ENCODE peak calls at places on chromosomes 6 and 20, in six cellular contexts. One of them, this sample, is unnamed.

GRCh38 chr6:11111769-11112437 is 378 bp upstream of the ERVFRD-1 start:
- DNase-seq in GM12891: no peak
- DNase-seq in H1: no peak
- DNase-seq in K562: peak; percentile 41
- DNase-seq in HepG2: no peak
- DNase-seq in GM12878: no peak
- DNase-seq in this sample: no peak

GRCh38 chr20:12030470-12030869 is 112.8 kb downstream of the BTBD3 start:
- DNase-seq in GM12878: no peak
- DNase-seq in H1: no peak
- DNase-seq in HepG2: no peak
- DNase-seq in K562: no peak
- DNase-seq in GM12891: no peak
- DNase-seq in this sample: no peak

GRCh38 chr6:24340998-24341934 is 16.6 kb downstream of the DCDC2 start:
- DNase-seq in K562: no peak
- DNase-seq in GM12878: no peak
- DNase-seq in GM12891: no peak
- DNase-seq in H1: no peak
- DNase-seq in HepG2: peak; percentile 100
- DNase-seq in this sample: no peak

GRCh38 chr6:80622641-80623040 is 516.2 kb downstream of the BCKDHB start:
- DNase-seq in H1: no peak
- DNase-seq in GM12878: no peak
- DNase-seq in GM12891: no peak
- DNase-seq in HepG2: no peak
- DNase-seq in K562: no peak
- DNase-seq in this sample: no peak

GRCh38 chr20:38245753-38246152 is 14.8 kb downstream of the KIAA1755 start:
- DNase-seq in HepG2: no peak
- DNase-seq in H1: no peak
- DNase-seq in K562: no peak
- DNase-seq in GM12891: no peak
- DNase-seq in GM12878: no peak
- DNase-seq in this sample: no peak

GRCh38 chr6:161228911-161229591 is 44.8 kb downstream of the AGPAT4 start:
- DNase-seq in GM12891: no peak
- DNase-seq in H1: no peak
- DNase-seq in HepG2: no peak
- DNase-seq in GM12878: no peak
- DNase-seq in K562: no peak
- DNase-seq in this sample: no peak

GRCh38 chr6:150275489-150275888 is 93.3 kb upstream of the IYD start:
- DNase-seq in H1: no peak
- DNase-seq in HepG2: no peak
- DNase-seq in K562: no peak
- DNase-seq in GM12878: no peak
- DNase-seq in GM12891: no peak
- DNase-seq in this sample: no peak

GRCh38 chr6:109743739-109744138 is 52.6 kb downstream of the FIG4 start:
- DNase-seq in HepG2: no peak
- DNase-seq in H1: no peak
- DNase-seq in K562: no peak
- DNase-seq in GM12891: no peak
- DNase-seq in GM12878: no peak
- DNase-seq in this sample: no peak

GRCh38 chr20:18314786-18315406 is 26.6 kb downstream of the ZNF133 start:
- DNase-seq in GM12878: no peak
- DNase-seq in HepG2: no peak
- DNase-seq in K562: no peak
- DNase-seq in GM12891: no peak
- DNase-seq in H1: peak; percentile 2
- DNase-seq in this sample: no peak

GRCh38 chr6:77626431-77626830 is 26.4 kb upstream of the MEI4 start:
- DNase-seq in GM12878: no peak
- DNase-seq in K562: no peak
- DNase-seq in H1: no peak
- DNase-seq in HepG2: no peak
- DNase-seq in GM12891: no peak
- DNase-seq in this sample: no peak

GRCh38 chr6:72624557-72625160 is 2.8 kb downstream of the KCNQ5 start:
- DNase-seq in K562: peak; percentile 47
- DNase-seq in GM12891: no peak
- DNase-seq in H1: no peak
- DNase-seq in GM12878: peak; percentile 70
- DNase-seq in HepG2: no peak
- DNase-seq in this sample: no peak

GRCh38 chr6:129863664-129864063 is 2.5 kb upstream of the TMEM244 start:
- DNase-seq in HepG2: no peak
- DNase-seq in GM12878: no peak
- DNase-seq in H1: no peak
- DNase-seq in K562: no peak
- DNase-seq in GM12891: no peak
- DNase-seq in this sample: no peak

GRCh38 chr6:118187568-118188164 is 280.6 kb downstream of the SLC35F1 start:
- DNase-seq in GM12891: no peak
- DNase-seq in HepG2: no peak
- DNase-seq in GM12878: no peak
- DNase-seq in K562: no peak
- DNase-seq in H1: no peak
- DNase-seq in this sample: no peak

GRCh38 chr6:133376743-133377142 is 135.6 kb downstream of the EYA4 start:
- DNase-seq in GM12878: no peak
- DNase-seq in H1: no peak
- DNase-seq in GM12891: no peak
- DNase-seq in HepG2: no peak
- DNase-seq in K562: no peak
- DNase-seq in this sample: no peak

GRCh38 chr6:4848382-4849068 is 72.3 kb downstream of the CDYL start:
- DNase-seq in HepG2: peak; percentile 62
- DNase-seq in K562: no peak
- DNase-seq in GM12891: no peak
- DNase-seq in H1: no peak
- DNase-seq in GM12878: no peak
- DNase-seq in this sample: no peak

GRCh38 chr20:63234693-63235398 is 859 bp upstream of the BIRC7 start:
- DNase-seq in K562: no peak
- DNase-seq in GM12878: no peak
- DNase-seq in HepG2: peak; percentile 60
- DNase-seq in H1: no peak
- DNase-seq in GM12891: no peak
- DNase-seq in this sample: no peak

GRCh38 chr6:141486942-141487341 is 645.8 kb upstream of the GJE1 start:
- DNase-seq in GM12878: no peak
- DNase-seq in GM12891: no peak
- DNase-seq in K562: no peak
- DNase-seq in H1: no peak
- DNase-seq in HepG2: no peak
- DNase-seq in this sample: no peak

GRCh38 chr6:141488466-141488865 is 644.3 kb upstream of the GJE1 start:
- DNase-seq in GM12878: no peak
- DNase-seq in K562: no peak
- DNase-seq in GM12891: no peak
- DNase-seq in H1: no peak
- DNase-seq in HepG2: no peak
- DNase-seq in this sample: no peak

GRCh38 chr6:141491684-141492083 is 641.0 kb upstream of the GJE1 start:
- DNase-seq in K562: no peak
- DNase-seq in GM12878: no peak
- DNase-seq in HepG2: no peak
- DNase-seq in H1: no peak
- DNase-seq in GM12891: no peak
- DNase-seq in this sample: no peak

GRCh38 chr6:141490982-141491381 is 641.7 kb upstream of the GJE1 start:
- DNase-seq in H1: no peak
- DNase-seq in HepG2: no peak
- DNase-seq in GM12878: no peak
- DNase-seq in K562: no peak
- DNase-seq in GM12891: no peak
- DNase-seq in this sample: no peak

DNA sequence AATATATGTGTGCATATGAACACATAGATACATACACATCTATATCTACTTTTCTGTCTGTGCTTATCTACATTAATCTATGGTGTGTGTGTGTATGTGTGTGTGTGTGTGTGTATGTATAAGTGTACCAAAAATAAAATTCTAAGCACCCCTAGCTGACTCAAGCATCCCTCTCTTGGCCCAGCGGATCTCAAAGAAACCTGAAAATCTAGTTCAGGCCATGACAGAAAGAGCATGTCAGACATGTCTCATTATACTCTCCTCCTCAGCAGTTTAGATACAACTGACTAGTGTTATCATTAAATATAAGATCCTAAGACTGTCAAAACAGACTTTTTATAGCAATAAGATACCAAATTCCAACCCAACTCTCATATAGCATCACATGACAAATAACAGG is 639.8 kb upstream of the GJE1 start:
- DNase-seq in HepG2: no peak
- DNase-seq in GM12891: no peak
- DNase-seq in K562: no peak
- DNase-seq in GM12878: no peak
- DNase-seq in H1: no peak
- DNase-seq in this sample: no peak
- TF ChIP-seq POLR2AphosphoS5 in HepG2: no peak
- TF ChIP-seq POLR2AphosphoS5 in GM12891: no peak
- TF ChIP-seq POLR2AphosphoS5 in K562: no peak
- TF ChIP-seq POLR2AphosphoS5 in GM12878: no peak
- TF ChIP-seq POLR2AphosphoS5 in H1: no peak
- TF ChIP-seq POLR2AphosphoS5 in this sample: no peak

GRCh38 chr6:13453172-13453552 is 34.2 kb downstream of the GFOD1 start:
- DNase-seq in K562: no peak
- DNase-seq in GM12891: no peak
- DNase-seq in GM12878: no peak
- DNase-seq in H1: no peak
- DNase-seq in HepG2: no peak
- DNase-seq in this sample: no peak

GRCh38 chr6:13455604-13456003 is 31.8 kb downstream of the GFOD1 start:
- DNase-seq in HepG2: no peak
- DNase-seq in H1: no peak
- DNase-seq in K562: no peak
- DNase-seq in GM12878: no peak
- DNase-seq in GM12891: no peak
- DNase-seq in this sample: no peak

GRCh38 chr6:13454286-13455221 is 32.8 kb downstream of the GFOD1 start:
- DNase-seq in K562: no peak
- DNase-seq in H1: no peak
- DNase-seq in HepG2: no peak
- DNase-seq in GM12878: peak; percentile 56
- DNase-seq in GM12891: no peak
- DNase-seq in this sample: no peak

GRCh38 chr6:13452346-13453171 is 34.8 kb downstream of the GFOD1 start:
- DNase-seq in K562: no peak
- DNase-seq in GM12891: no peak
- DNase-seq in HepG2: no peak
- DNase-seq in H1: no peak
- DNase-seq in GM12878: no peak
- DNase-seq in this sample: no peak

GRCh38 chr6:13453771-13454251 is 33.6 kb downstream of the GFOD1 start:
- DNase-seq in HepG2: no peak
- DNase-seq in H1: no peak
- DNase-seq in GM12891: no peak
- DNase-seq in GM12878: peak; percentile 65
- DNase-seq in K562: no peak
- DNase-seq in this sample: no peak
- TF ChIP-seq TAF1 in HepG2: no peak
- TF ChIP-seq TAF1 in H1: no peak
- TF ChIP-seq TAF1 in GM12891: no peak
- TF ChIP-seq TAF1 in GM12878: no peak
- TF ChIP-seq TAF1 in K562: no peak
- TF ChIP-seq TAF1 in this sample: no peak

GRCh38 chr6:110814488-110815259 is 595 bp downstream of the CDK19 start:
- DNase-seq in HepG2: no peak
- DNase-seq in GM12878: no peak
- DNase-seq in H1: no peak
- DNase-seq in K562: peak; percentile 48
- DNase-seq in GM12891: peak; percentile 37
- DNase-seq in this sample: peak; percentile 42

GRCh38 chr6:110815260-110816109 is at the start of gene CDK19:
- DNase-seq in K562: peak; percentile 96
- DNase-seq in GM12878: peak; percentile 96
- DNase-seq in GM12891: peak; percentile 72
- DNase-seq in HepG2: peak; percentile 98
- DNase-seq in H1: peak; percentile 97
- DNase-seq in this sample: peak; percentile 80

GRCh38 chr6:110816677-110817076 is 1.4 kb upstream of the CDK19 start:
- DNase-seq in H1: no peak
- DNase-seq in K562: no peak
- DNase-seq in HepG2: no peak
- DNase-seq in GM12878: no peak
- DNase-seq in GM12891: no peak
- DNase-seq in this sample: no peak

GRCh38 chr6:110813813-110814487 is 1.3 kb downstream of the CDK19 start:
- DNase-seq in HepG2: no peak
- DNase-seq in H1: no peak
- DNase-seq in GM12891: peak; percentile 9
- DNase-seq in GM12878: no peak
- DNase-seq in K562: no peak
- DNase-seq in this sample: no peak

GRCh38 chr6:110816110-110816409 is 791 bp upstream of the CDK19 start:
- DNase-seq in GM12891: no peak
- DNase-seq in HepG2: no peak
- DNase-seq in GM12878: no peak
- DNase-seq in H1: no peak
- DNase-seq in K562: no peak
- DNase-seq in this sample: no peak
- TF ChIP-seq POLR2A in GM12891: peak; percentile 77
- TF ChIP-seq POLR2A in HepG2: peak; percentile 79
- TF ChIP-seq POLR2A in GM12878: no peak
- TF ChIP-seq POLR2A in H1: no peak
- TF ChIP-seq POLR2A in K562: no peak
- TF ChIP-seq POLR2A in this sample: peak; percentile 65

GRCh38 chr6:170296746-170297576 is 6.1 kb upstream of the DLL1 start:
- DNase-seq in GM12878: no peak
- DNase-seq in GM12891: no peak
- DNase-seq in H1: no peak
- DNase-seq in HepG2: no peak
- DNase-seq in K562: no peak
- DNase-seq in this sample: no peak
- TF ChIP-seq POLR2AphosphoS5 in GM12878: no peak
- TF ChIP-seq POLR2AphosphoS5 in GM12891: no peak
- TF ChIP-seq POLR2AphosphoS5 in H1: no peak
- TF ChIP-seq POLR2AphosphoS5 in HepG2: no peak
- TF ChIP-seq POLR2AphosphoS5 in K562: no peak
- TF ChIP-seq POLR2AphosphoS5 in this sample: no peak

GRCh38 chr6:122800906-122801305 is 11.8 kb downstream of the SMPDL3A start:
- DNase-seq in GM12891: no peak
- DNase-seq in GM12878: no peak
- DNase-seq in HepG2: no peak
- DNase-seq in K562: no peak
- DNase-seq in H1: no peak
- DNase-seq in this sample: no peak

GRCh38 chr6:122799916-122800701 is 11.1 kb downstream of the SMPDL3A start:
- DNase-seq in H1: no peak
- DNase-seq in K562: no peak
- DNase-seq in HepG2: no peak
- DNase-seq in GM12878: no peak
- DNase-seq in GM12891: no peak
- DNase-seq in this sample: no peak

GRCh38 chr6:122799140-122799539 is 10.1 kb downstream of the SMPDL3A start:
- DNase-seq in GM12878: no peak
- DNase-seq in GM12891: no peak
- DNase-seq in HepG2: no peak
- DNase-seq in K562: no peak
- DNase-seq in H1: no peak
- DNase-seq in this sample: no peak

GRCh38 chr6:122797537-122797936 is 8.5 kb downstream of the SMPDL3A start:
- DNase-seq in GM12891: no peak
- DNase-seq in H1: no peak
- DNase-seq in GM12878: no peak
- DNase-seq in K562: no peak
- DNase-seq in HepG2: no peak
- DNase-seq in this sample: no peak

GRCh38 chr6:122798099-122798641 is 9.1 kb downstream of the SMPDL3A start:
- DNase-seq in K562: no peak
- DNase-seq in GM12891: no peak
- DNase-seq in GM12878: no peak
- DNase-seq in H1: no peak
- DNase-seq in HepG2: peak; percentile 92
- DNase-seq in this sample: no peak
- TF ChIP-seq TAF1 in K562: no peak
- TF ChIP-seq TAF1 in GM12891: no peak
- TF ChIP-seq TAF1 in GM12878: no peak
- TF ChIP-seq TAF1 in H1: no peak
- TF ChIP-seq TAF1 in HepG2: no peak
- TF ChIP-seq TAF1 in this sample: no peak